ENCODE peak calls at places on chromosomes 2 and 18, in seven cellular contexts. E, D, K, G, B, Q and F are unnamed samples.

GRCh38 chr2:3098231-3098630 is 279.4 kb downstream of the EIPR1 start:
- DNase-seq in E (no peak), D (no peak), K (no peak), G (no peak), B (no peak), Q (no peak), F (no peak)

GRCh38 chr18:500556-501405 is at the start of gene COLEC12:
- DNase-seq in E (peak), D (peak), K (peak), G (no peak), B (no peak), Q (no peak), F (no peak)

GRCh38 chr2:88481937-88482336 is 29.4 kb upstream of the FOXI3 start:
- DNase-seq in E (no peak), D (no peak), K (no peak), G (peak), B (no peak), Q (no peak), F (no peak)

GRCh38 chr2:154963509-154963908 is 265.0 kb downstream of the KCNJ3 start:
- DNase-seq in E (no peak), D (no peak), K (no peak), G (no peak), B (no peak), Q (no peak), F (no peak)

GRCh38 chr2:85504434-85505261 is 34.3 kb upstream of the MAT2A start:
- DNase-seq in E (no peak), D (peak), K (peak), G (peak), B (no peak), Q (no peak), F (no peak)

GRCh38 chr2:80303825-80304521 is 579 bp downstream of the LRRTM1 start:
- DNase-seq in E (no peak), D (no peak), K (peak), G (no peak), B (no peak), Q (no peak), F (no peak)

GRCh38 chr18:44974174-44974573 is 293.5 kb downstream of the SETBP1 start:
- DNase-seq in E (no peak), D (no peak), K (no peak), G (no peak), B (no peak), Q (no peak), F (no peak)

GRCh38 chr2:172216348-172216933 is 113.7 kb upstream of the DLX2 start:
- DNase-seq in E (no peak), D (no peak), K (no peak), G (no peak), B (no peak), Q (no peak), F (no peak)

GRCh38 chr2:48045613-48046012 is 139.3 kb upstream of the FBXO11 start:
- DNase-seq in E (no peak), D (no peak), K (no peak), G (no peak), B (no peak), Q (no peak), F (no peak)

GRCh38 chr2:203510256-203510940 is 24.7 kb downstream of the RAPH1 start:
- DNase-seq in E (no peak), D (no peak), K (no peak), G (no peak), B (no peak), Q (no peak), F (no peak)

GRCh38 chr2:144521702-144522101 is 1.8 kb upstream of the ZEB2 start:
- DNase-seq in E (no peak), D (no peak), K (no peak), G (no peak), B (no peak), Q (no peak), F (no peak)